ENCODE peak calls at places on chromosomes 4 and X, in seven cellular contexts. M is heart left ventricle, N is transverse colon, B is IMR-90, G is body of pancreas, H is ovary, J is A549. P is an unnamed sample.

GRCh38 chrX:118779581-118779980 is 44.0 kb upstream of the ZCCHC12 start:
- DNase-seq in M (no peak), N (no peak), H (no peak), B (no peak), G (no peak), J (no peak), P (no peak)

GRCh38 chr4:90183254-90183653 is 56.1 kb downstream of the CCSER1 start:
- DNase-seq in B (no peak), M (no peak), N (peak), H (no peak), G (no peak), J (no peak), P (no peak)

GRCh38 chr4:92304073-92304472 is 307 bp downstream of the GRID2 start:
- DNase-seq in N (no peak), H (no peak), M (no peak), G (no peak), B (no peak), J (no peak), P (no peak)

GRCh38 chr4:167622481-167623240 is 388.4 kb upstream of the SPOCK3 start:
- DNase-seq in H (peak), M (peak), N (peak), G (peak), J (peak), B (peak), P (no peak)

GRCh38 chr4:112523008-112523440 is 7.0 kb upstream of the NEUROG2 start:
- DNase-seq in M (no peak), J (peak), G (peak), H (no peak), B (peak), N (peak), P (no peak)

GRCh38 chr4:36241771-36242170 is 2.5 kb downstream of the ARAP2 start:
- DNase-seq in M (no peak), H (no peak), J (no peak), G (no peak), B (no peak), N (no peak), P (no peak)

GRCh38 chr4:54539500-54540029 is 118.2 kb upstream of the KIT start:
- DNase-seq in N (peak), B (peak), G (peak), J (peak), H (peak), M (peak), P (peak)

GRCh38 chr4:89434364-89434988 is 126.9 kb upstream of the GPRIN3 start:
- DNase-seq in G (no peak), M (no peak), N (no peak), B (peak), H (no peak), J (peak), P (no peak)

GRCh38 chrX:50211510-50211909 is 6.9 kb downstream of the CCNB3 start:
- DNase-seq in B (peak), J (peak), M (no peak), G (no peak), N (no peak), H (no peak), P (no peak)

GRCh38 chrX:144716187-144716586 is 531.1 kb upstream of the SPANXN1 start:
- DNase-seq in B (no peak), G (no peak), N (no peak), J (no peak), M (no peak), H (no peak), P (no peak)

GRCh38 chr4:123838426-123838825 is 441.8 kb downstream of the SPRY1 start:
- DNase-seq in B (no peak), G (no peak), J (no peak), M (no peak), N (no peak), H (no peak), P (no peak)

GRCh38 chr4:114642173-114642780 is 43.7 kb downstream of the UGT8 start:
- DNase-seq in B (no peak), G (no peak), N (no peak), J (no peak), M (no peak), H (no peak), P (no peak)

GRCh38 chr4:98522603-98523395 is 135.6 kb downstream of the TSPAN5 start:
- DNase-seq in H (no peak), M (no peak), J (peak), N (no peak), G (no peak), B (peak), P (no peak)

GRCh38 chr4:177008071-177008835 is 215.5 kb upstream of the VEGFC start:
- DNase-seq in B (peak), G (no peak), H (no peak), M (no peak), J (no peak), N (no peak), P (no peak)

GRCh38 chr4:114349543-114350175 is 248.9 kb upstream of the UGT8 start:
- DNase-seq in N (no peak), B (peak), M (no peak), H (no peak), J (no peak), G (no peak), P (no peak)

GRCh38 chrX:1466232-1466661 is 13.5 kb upstream of the ASMTL start:
- DNase-seq in G (no peak), M (no peak), B (no peak), N (no peak), J (no peak), H (no peak), P (peak)

GRCh38 chrX:1464282-1465131 is 11.8 kb upstream of the ASMTL start:
- DNase-seq in B (no peak), M (no peak), J (no peak), N (no peak), H (no peak), G (no peak), P (no peak)

GRCh38 chrX:1466971-1467561 is 14.4 kb upstream of the ASMTL start:
- DNase-seq in M (no peak), N (peak), G (no peak), B (no peak), J (no peak), H (no peak), P (peak)

GRCh38 chrX:1465261-1466231 is 12.8 kb upstream of the ASMTL start:
- DNase-seq in J (no peak), B (no peak), G (no peak), N (no peak), M (no peak), H (no peak), P (peak)

GRCh38 chrX:1468250-1468772 is 15.6 kb upstream of the ASMTL start:
- DNase-seq in B (no peak), N (peak), H (no peak), J (peak), G (no peak), M (no peak), P (peak)
- TF ChIP-seq POLR2A in B (no peak), N (no peak), H (no peak), J (no peak), G (no peak), M (no peak), P (no peak)

GRCh38 chrX:39931554-39932282 is 166.0 kb downstream of the BCOR start:
- DNase-seq in J (no peak), H (no peak), G (no peak), B (no peak), M (no peak), N (no peak), P (no peak)

GRCh38 chrX:39928704-39929439 is 168.9 kb downstream of the BCOR start:
- DNase-seq in J (peak), M (no peak), B (no peak), G (no peak), H (no peak), N (peak), P (no peak)

GRCh38 chrX:39922926-39923325 is 174.8 kb downstream of the BCOR start:
- DNase-seq in H (no peak), N (no peak), G (no peak), B (no peak), J (no peak), M (no peak), P (no peak)

GRCh38 chrX:39930777-39931553 is 166.8 kb downstream of the BCOR start:
- DNase-seq in H (no peak), M (no peak), G (no peak), B (no peak), N (no peak), J (no peak), P (no peak)

DNA sequence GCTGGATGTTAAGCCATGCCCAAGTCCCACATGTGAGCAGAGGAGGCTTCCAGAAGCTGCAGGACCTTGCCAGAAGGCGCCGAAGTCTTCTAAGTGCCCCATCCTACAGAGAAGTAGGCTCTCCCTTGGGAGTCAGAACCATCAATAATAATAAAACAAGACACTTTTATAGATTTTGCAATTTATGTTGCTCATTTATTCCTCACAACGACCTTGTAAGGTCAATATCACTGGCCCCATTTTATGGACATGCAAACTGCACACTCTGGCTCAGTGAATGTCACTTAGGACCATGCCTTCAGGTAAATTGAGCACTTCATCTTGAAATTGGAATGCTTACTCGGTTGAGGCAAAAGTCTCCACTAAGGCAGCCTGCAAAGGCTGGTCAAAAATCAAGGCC is 170.4 kb downstream of the BCOR start:
- DNase-seq in J (no peak), N (no peak), B (no peak), H (no peak), M (no peak), G (no peak), P (no peak)
- TF ChIP-seq CTCF in J (no peak), N (no peak), B (no peak), H (no peak), M (no peak), G (no peak), P (no peak)

GRCh38 chrX:99371976-99372595 is 1038.0 kb downstream of the PCDH19 start:
- DNase-seq in N (no peak), J (no peak), H (no peak), G (no peak), B (no peak), M (no peak), P (no peak)
- H3K4me3 ChIP-seq in N (no peak), J (no peak), H (no peak), G (no peak), B (no peak), M (no peak), P (no peak)

DNA sequence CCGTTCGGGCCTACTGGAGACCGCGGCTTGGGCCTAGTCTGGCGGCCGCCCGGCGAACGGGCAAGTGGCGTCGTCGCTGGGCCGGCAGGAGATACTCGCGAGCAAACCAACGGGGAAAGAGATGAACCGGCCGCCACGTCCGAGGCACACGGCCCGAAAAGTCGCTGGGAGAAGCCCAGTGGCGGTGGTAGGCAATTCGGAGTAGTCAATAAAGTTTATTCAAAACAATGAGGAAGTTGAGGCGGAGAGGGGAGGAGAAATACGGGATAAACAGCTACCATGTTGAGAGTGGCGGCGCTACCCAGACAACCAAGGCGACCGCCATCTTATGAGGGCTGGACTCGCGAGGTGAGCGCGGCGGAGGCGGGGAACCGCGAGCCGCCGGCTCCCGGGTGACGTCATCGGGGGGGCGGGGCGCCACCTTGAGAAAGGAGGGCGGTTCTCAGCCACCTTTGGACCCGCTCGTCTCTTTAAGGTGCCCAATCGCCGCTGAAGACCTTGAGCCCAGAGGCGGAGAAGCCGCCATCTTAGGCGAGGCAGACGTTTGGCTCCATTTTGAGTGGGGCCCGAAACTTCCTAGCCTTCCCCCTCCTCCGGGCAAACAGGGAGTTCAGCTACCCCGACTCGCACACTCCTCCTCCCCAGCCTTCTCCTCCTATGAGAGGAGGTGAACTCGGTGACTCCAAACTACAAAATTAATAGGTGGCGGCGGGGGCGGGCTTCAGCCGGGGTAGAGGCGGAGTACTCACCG is at the start of gene PHF8:
- DNase-seq in J (peak), B (peak), H (peak), G (peak), M (peak), N (peak), P (peak)
- TF ChIP-seq POLR2A in J (peak), B (peak), H (peak), G (no peak), M (no peak), N (peak), P (no peak)

GRCh38 chrX:96843566-96843965 is 40.1 kb upstream of the RPA4 start:
- DNase-seq in M (no peak), N (no peak), G (no peak), B (no peak), J (no peak), H (no peak), P (no peak)
- TF ChIP-seq CTCF in M (peak), N (no peak), G (no peak), B (no peak), J (no peak), H (no peak), P (no peak)